ENCODE peak calls at places on chromosome 10, in four cellular contexts. One of them, this sample, is unnamed.

GRCh38 chr10:76399216-76399615 is 967.8 kb downstream of the LRMDA start:
- DNase-seq in endothelial cell of umbilical vein: no peak
- DNase-seq in OCI-LY7: no peak
- DNase-seq in GM23338: no peak
- DNase-seq in this sample: no peak

GRCh38 chr10:76874151-76874550 is 763.5 kb downstream of the KCNMA1 start:
- DNase-seq in endothelial cell of umbilical vein: no peak
- DNase-seq in OCI-LY7: no peak
- DNase-seq in GM23338: no peak
- DNase-seq in this sample: no peak

GRCh38 chr10:42691361-42692120 is 53.2 kb upstream of the ZNF33B start:
- DNase-seq in endothelial cell of umbilical vein: no peak
- DNase-seq in OCI-LY7: no peak
- DNase-seq in GM23338: peak; percentile 0
- DNase-seq in this sample: no peak

GRCh38 chr10:21488246-21488953 is 37.1 kb downstream of the SKIDA1 start:
- DNase-seq in endothelial cell of umbilical vein: peak; percentile 26
- DNase-seq in OCI-LY7: no peak
- DNase-seq in GM23338: no peak
- DNase-seq in this sample: no peak

GRCh38 chr10:106992064-106992463 is 172.4 kb downstream of the SORCS1 start:
- DNase-seq in endothelial cell of umbilical vein: no peak
- DNase-seq in OCI-LY7: no peak
- DNase-seq in GM23338: no peak
- DNase-seq in this sample: no peak

GRCh38 chr10:49595713-49596492 is 14.2 kb upstream of the SLC18A3 start:
- DNase-seq in endothelial cell of umbilical vein: no peak
- DNase-seq in OCI-LY7: no peak
- DNase-seq in GM23338: no peak
- DNase-seq in this sample: no peak

GRCh38 chr10:132425029-132425758 is 28.2 kb downstream of the PWWP2B start:
- DNase-seq in endothelial cell of umbilical vein: no peak
- DNase-seq in OCI-LY7: no peak
- DNase-seq in GM23338: no peak
- DNase-seq in this sample: no peak

GRCh38 chr10:131816157-131816775 is 84.5 kb upstream of the PPP2R2D start:
- DNase-seq in endothelial cell of umbilical vein: no peak
- DNase-seq in OCI-LY7: no peak
- DNase-seq in GM23338: no peak
- DNase-seq in this sample: no peak

GRCh38 chr10:102647433-102648268 is 3.4 kb downstream of the TRIM8 start:
- DNase-seq in endothelial cell of umbilical vein: no peak
- DNase-seq in OCI-LY7: peak; percentile 93
- DNase-seq in GM23338: no peak
- DNase-seq in this sample: no peak

GRCh38 chr10:73991846-73992245 is 6.1 kb upstream of the VCL start:
- DNase-seq in endothelial cell of umbilical vein: no peak
- DNase-seq in OCI-LY7: peak; percentile 54
- DNase-seq in GM23338: no peak
- DNase-seq in this sample: no peak

GRCh38 chr10:76970795-76971519 is 666.7 kb downstream of the KCNMA1 start:
- DNase-seq in endothelial cell of umbilical vein: no peak
- DNase-seq in OCI-LY7: no peak
- DNase-seq in GM23338: no peak
- DNase-seq in this sample: no peak

GRCh38 chr10:72263613-72264241 is 10.0 kb upstream of the DDIT4 start:
- DNase-seq in endothelial cell of umbilical vein: no peak
- DNase-seq in OCI-LY7: peak; percentile 93
- DNase-seq in GM23338: peak; percentile 23
- DNase-seq in this sample: no peak

GRCh38 chr10:101046332-101047238 is 15.2 kb upstream of the KAZALD1 start:
- DNase-seq in endothelial cell of umbilical vein: no peak
- DNase-seq in OCI-LY7: no peak
- DNase-seq in GM23338: peak; percentile 75
- DNase-seq in this sample: no peak

GRCh38 chr10:69265521-69265920 is 12.8 kb upstream of the HK1 start:
- DNase-seq in endothelial cell of umbilical vein: no peak
- DNase-seq in OCI-LY7: no peak
- DNase-seq in GM23338: no peak
- DNase-seq in this sample: no peak

GRCh38 chr10:54833029-54833428 is 32.0 kb upstream of the PCDH15 start:
- DNase-seq in endothelial cell of umbilical vein: no peak
- DNase-seq in OCI-LY7: no peak
- DNase-seq in GM23338: no peak
- DNase-seq in this sample: no peak

GRCh38 chr10:36023939-36024338 is 381.8 kb upstream of the FZD8 start:
- DNase-seq in endothelial cell of umbilical vein: peak; percentile 27
- DNase-seq in OCI-LY7: no peak
- DNase-seq in GM23338: peak; percentile 7
- DNase-seq in this sample: no peak

GRCh38 chr10:35452847-35453246 is 116.5 kb downstream of the CCNY start:
- DNase-seq in endothelial cell of umbilical vein: no peak
- DNase-seq in OCI-LY7: no peak
- DNase-seq in GM23338: no peak
- DNase-seq in this sample: no peak

GRCh38 chr10:15474671-15475070 is 103.6 kb upstream of the FAM171A1 start:
- DNase-seq in endothelial cell of umbilical vein: no peak
- DNase-seq in OCI-LY7: no peak
- DNase-seq in GM23338: no peak
- DNase-seq in this sample: no peak

GRCh38 chr10:119268871-119269506 is 61.6 kb downstream of the GRK5 start:
- DNase-seq in endothelial cell of umbilical vein: peak; percentile 46
- DNase-seq in OCI-LY7: no peak
- DNase-seq in GM23338: no peak
- DNase-seq in this sample: no peak

GRCh38 chr10:119456435-119456810 is 86.1 kb downstream of the RGS10 start:
- DNase-seq in endothelial cell of umbilical vein: no peak
- DNase-seq in OCI-LY7: no peak
- DNase-seq in GM23338: no peak
- DNase-seq in this sample: no peak

GRCh38 chr10:99733366-99733765 is 1.3 kb downstream of the CUTC start:
- DNase-seq in endothelial cell of umbilical vein: no peak
- DNase-seq in OCI-LY7: no peak
- DNase-seq in GM23338: no peak
- DNase-seq in this sample: no peak

GRCh38 chr10:22550732-22551131 is 163.6 kb downstream of the PIP4K2A start:
- DNase-seq in endothelial cell of umbilical vein: peak; percentile 44
- DNase-seq in OCI-LY7: peak; percentile 58
- DNase-seq in GM23338: peak; percentile 88
- DNase-seq in this sample: peak; percentile 16

GRCh38 chr10:60955957-60956425 is 12.0 kb upstream of the RHOBTB1 start:
- DNase-seq in endothelial cell of umbilical vein: peak; percentile 61
- DNase-seq in OCI-LY7: no peak
- DNase-seq in GM23338: no peak
- DNase-seq in this sample: no peak

GRCh38 chr10:66455304-66455703 is 470.5 kb upstream of the LRRTM3 start:
- DNase-seq in endothelial cell of umbilical vein: no peak
- DNase-seq in OCI-LY7: no peak
- DNase-seq in GM23338: no peak
- DNase-seq in this sample: no peak

GRCh38 chr10:30073045-30073766 is 13.8 kb upstream of the JCAD start:
- DNase-seq in endothelial cell of umbilical vein: no peak
- DNase-seq in OCI-LY7: no peak
- DNase-seq in GM23338: no peak
- DNase-seq in this sample: no peak

GRCh38 chr10:30072068-30072467 is 12.7 kb upstream of the JCAD start:
- DNase-seq in endothelial cell of umbilical vein: no peak
- DNase-seq in OCI-LY7: no peak
- DNase-seq in GM23338: no peak
- DNase-seq in this sample: no peak

GRCh38 chr10:30068482-30069223 is 9.3 kb upstream of the JCAD start:
- DNase-seq in endothelial cell of umbilical vein: peak; percentile 27
- DNase-seq in OCI-LY7: no peak
- DNase-seq in GM23338: no peak
- DNase-seq in this sample: no peak

GRCh38 chr10:30073767-30074060 is 14.3 kb upstream of the JCAD start:
- DNase-seq in endothelial cell of umbilical vein: no peak
- DNase-seq in OCI-LY7: no peak
- DNase-seq in GM23338: no peak
- DNase-seq in this sample: no peak

GRCh38 chr10:30070001-30070759 is 10.8 kb upstream of the JCAD start:
- DNase-seq in endothelial cell of umbilical vein: peak; percentile 39
- DNase-seq in OCI-LY7: no peak
- DNase-seq in GM23338: no peak
- DNase-seq in this sample: no peak
- H3K27ac ChIP-seq in endothelial cell of umbilical vein: no peak overlapping the region
- H3K27ac ChIP-seq in OCI-LY7: no peak overlapping the region
- H3K27ac ChIP-seq in GM23338: no peak overlapping the region
- H3K27ac ChIP-seq in this sample: no peak overlapping the region

DNA sequence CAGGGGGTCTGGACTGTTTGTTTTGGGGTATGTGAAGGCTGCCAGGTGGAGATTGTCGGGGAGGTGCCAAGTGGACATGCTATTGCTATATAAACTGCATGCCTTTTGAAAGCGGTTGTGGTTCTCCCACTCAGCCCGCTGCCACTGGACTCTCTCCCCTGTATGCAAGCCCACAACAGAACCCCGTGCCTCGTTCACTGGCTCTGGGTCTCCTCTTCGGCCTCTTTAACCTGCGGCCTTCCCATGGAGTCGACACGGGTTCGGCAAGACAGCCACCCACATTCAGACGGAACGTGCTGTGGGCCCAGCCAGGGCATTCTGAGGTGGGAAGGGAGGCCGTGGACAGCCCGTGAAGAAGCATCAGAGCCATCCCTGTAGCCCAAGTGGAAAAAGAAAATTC is 50.3 kb downstream of the SVIL start:
- DNase-seq in endothelial cell of umbilical vein: no peak
- DNase-seq in OCI-LY7: no peak
- DNase-seq in GM23338: no peak
- DNase-seq in this sample: no peak
- H3K4me1 ChIP-seq in endothelial cell of umbilical vein: peaks cover 17% of the 10 kb centered on the region
- H3K4me1 ChIP-seq in OCI-LY7: no peaks in the 10 kb centered on the region
- H3K4me1 ChIP-seq in GM23338: peaks cover 20% of the 10 kb centered on the region
- H3K4me1 ChIP-seq in this sample: peaks cover 5% of the 10 kb centered on the region

GRCh38 chr10:123141791-123142700 is 5.9 kb upstream of the HMX2 start:
- DNase-seq in endothelial cell of umbilical vein: no peak
- DNase-seq in OCI-LY7: no peak
- DNase-seq in GM23338: peak; percentile 61
- DNase-seq in this sample: no peak
- H3K4me3 ChIP-seq in endothelial cell of umbilical vein: no peak overlapping the region
- H3K4me3 ChIP-seq in OCI-LY7: no peak overlapping the region
- H3K4me3 ChIP-seq in GM23338: peak overlapping the region; percentile 48
- H3K4me3 ChIP-seq in this sample: no peak overlapping the region

GRCh38 chr10:11414314-11415038 is 197.0 kb downstream of the USP6NL start:
- DNase-seq in endothelial cell of umbilical vein: no peak
- DNase-seq in OCI-LY7: no peak
- DNase-seq in GM23338: no peak
- DNase-seq in this sample: no peak

GRCh38 chr10:11415095-11415494 is 196.4 kb downstream of the USP6NL start:
- DNase-seq in endothelial cell of umbilical vein: no peak
- DNase-seq in OCI-LY7: no peak
- DNase-seq in GM23338: no peak
- DNase-seq in this sample: no peak

GRCh38 chr10:11411926-11412545 is 199.4 kb downstream of the USP6NL start:
- DNase-seq in endothelial cell of umbilical vein: no peak
- DNase-seq in OCI-LY7: peak; percentile 23
- DNase-seq in GM23338: peak; percentile 60
- DNase-seq in this sample: no peak

GRCh38 chr10:11416974-11417373 is 194.5 kb downstream of the USP6NL start:
- DNase-seq in endothelial cell of umbilical vein: no peak
- DNase-seq in OCI-LY7: no peak
- DNase-seq in GM23338: no peak
- DNase-seq in this sample: no peak
- H3K27ac ChIP-seq in endothelial cell of umbilical vein: no peak overlapping the region
- H3K27ac ChIP-seq in OCI-LY7: no peak overlapping the region
- H3K27ac ChIP-seq in GM23338: no peak overlapping the region
- H3K27ac ChIP-seq in this sample: no peak overlapping the region

GRCh38 chr10:80174641-80175395 is 30.5 kb downstream of the ANXA11 start:
- DNase-seq in endothelial cell of umbilical vein: no peak
- DNase-seq in OCI-LY7: no peak
- DNase-seq in GM23338: no peak
- DNase-seq in this sample: no peak
- H3K4me1 ChIP-seq in endothelial cell of umbilical vein: no peaks in the 10 kb centered on the region
- H3K4me1 ChIP-seq in OCI-LY7: peaks cover 21% of the 10 kb centered on the region
- H3K4me1 ChIP-seq in GM23338: peaks cover 8% of the 10 kb centered on the region
- H3K4me1 ChIP-seq in this sample: peaks cover 4% of the 10 kb centered on the region

DNA sequence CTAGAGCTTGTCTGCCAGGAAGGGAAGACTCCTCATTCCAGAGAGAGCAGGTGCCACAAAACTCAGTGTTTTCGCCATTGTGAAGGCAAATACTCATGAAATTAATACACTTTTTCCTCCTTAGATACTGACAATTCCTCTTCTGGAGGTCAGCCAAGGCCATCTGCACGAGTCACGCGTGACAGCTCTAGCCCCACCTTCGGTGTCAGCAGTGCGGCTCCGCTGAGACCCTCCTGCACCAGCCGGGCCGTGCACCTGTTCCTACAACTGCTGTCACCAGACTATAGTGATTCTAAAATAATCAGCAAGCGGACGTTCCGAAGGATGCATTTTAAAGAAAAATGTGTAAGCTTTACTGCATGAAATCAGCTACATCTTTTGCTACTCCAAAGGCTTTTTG is 127.7 kb downstream of the DIP2C start:
- DNase-seq in endothelial cell of umbilical vein: no peak
- DNase-seq in OCI-LY7: peak; percentile 63
- DNase-seq in GM23338: no peak
- DNase-seq in this sample: no peak
- H3K4me3 ChIP-seq in endothelial cell of umbilical vein: no peak overlapping the region
- H3K4me3 ChIP-seq in OCI-LY7: no peak overlapping the region
- H3K4me3 ChIP-seq in GM23338: no peak overlapping the region
- H3K4me3 ChIP-seq in this sample: no peak overlapping the region

GRCh38 chr10:78756604-78757442 is 311.9 kb upstream of the ZMIZ1 start:
- DNase-seq in endothelial cell of umbilical vein: peak; percentile 95
- DNase-seq in OCI-LY7: no peak
- DNase-seq in GM23338: no peak
- DNase-seq in this sample: no peak

GRCh38 chr10:78755075-78755695 is 313.6 kb upstream of the ZMIZ1 start:
- DNase-seq in endothelial cell of umbilical vein: no peak
- DNase-seq in OCI-LY7: no peak
- DNase-seq in GM23338: no peak
- DNase-seq in this sample: no peak

GRCh38 chr10:78757542-78757941 is 311.2 kb upstream of the ZMIZ1 start:
- DNase-seq in endothelial cell of umbilical vein: no peak
- DNase-seq in OCI-LY7: no peak
- DNase-seq in GM23338: no peak
- DNase-seq in this sample: no peak

GRCh38 chr10:78754269-78755074 is 314.3 kb upstream of the ZMIZ1 start:
- DNase-seq in endothelial cell of umbilical vein: peak; percentile 81
- DNase-seq in OCI-LY7: no peak
- DNase-seq in GM23338: peak; percentile 46
- DNase-seq in this sample: no peak

DNA sequence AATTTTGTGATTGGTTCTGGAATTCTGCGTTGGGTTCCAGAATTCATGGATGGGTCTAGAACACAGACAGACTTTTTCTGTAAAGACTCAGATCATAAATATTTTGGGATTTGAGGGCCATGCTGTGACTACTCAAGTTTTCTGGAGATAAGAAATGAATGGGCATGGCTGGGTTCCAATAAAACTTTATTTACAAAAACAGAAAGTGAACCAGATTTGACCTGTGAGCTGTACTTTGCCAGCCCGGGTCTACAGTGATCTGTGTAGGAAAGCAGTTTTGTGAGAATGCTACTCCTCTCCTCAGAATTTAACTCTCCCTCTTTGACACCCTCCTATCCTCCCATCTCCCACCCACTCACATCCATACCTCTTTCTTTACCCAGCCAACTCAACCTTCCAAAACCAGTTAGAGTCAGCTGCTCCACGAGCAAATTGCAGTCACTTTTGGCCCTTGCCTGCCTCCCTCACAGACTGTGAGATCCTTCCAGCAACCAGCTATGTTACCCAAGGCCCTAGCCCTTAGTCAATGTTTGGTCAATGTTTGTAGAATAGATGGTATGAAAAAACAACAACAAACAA is 312.8 kb upstream of the ZMIZ1 start:
- DNase-seq in endothelial cell of umbilical vein: peak; percentile 18
- DNase-seq in OCI-LY7: no peak
- DNase-seq in GM23338: no peak
- DNase-seq in this sample: no peak
- H3K27ac ChIP-seq in endothelial cell of umbilical vein: peak overlapping the region; percentile 43
- H3K27ac ChIP-seq in OCI-LY7: no peak overlapping the region
- H3K27ac ChIP-seq in GM23338: no peak overlapping the region
- H3K27ac ChIP-seq in this sample: no peak overlapping the region